ENCODE peak calls at places on chromosomes 1 and 21, in nine cellular contexts. W is endothelial cell, H is astrocyte of the cerebellum, Y is epithelial cell of proximal tubule, R is neural crest cell, C is GM13977, A is RWPE1, F is Caco-2, G is AG04450. S is an unnamed sample.

GRCh38 chr1:44832068-44832700 is 10.9 kb downstream of the PTCH2 start:
- DNase-seq in Y (no peak), C (no peak), W (no peak), A (no peak), F (no peak), R (no peak), H (no peak), G (no peak), S (no peak)

GRCh38 chr1:19799233-19799876 is 361 bp downstream of the TMCO4 start:
- DNase-seq in F (peak), Y (no peak), H (no peak), R (peak), A (peak), C (peak), G (no peak), W (peak), S (peak)

GRCh38 chr1:205805082-205805711 is 7.8 kb downstream of the SLC41A1 start:
- DNase-seq in Y (no peak), W (no peak), R (no peak), F (no peak), C (no peak), A (no peak), H (no peak), G (no peak), S (no peak)

GRCh38 chr1:182909578-182909977 is 43.4 kb downstream of the SHCBP1L start:
- DNase-seq in F (no peak), W (no peak), A (no peak), R (no peak), Y (no peak), C (no peak), H (no peak), G (no peak), S (no peak)

GRCh38 chr1:54287821-54288220 is 87.9 kb downstream of the MRPL37 start:
- DNase-seq in W (no peak), G (no peak), F (no peak), H (no peak), Y (no peak), A (no peak), C (no peak), R (no peak), S (no peak)

GRCh38 chr1:43448955-43449707 is 4.6 kb downstream of the HYI start:
- DNase-seq in F (no peak), W (no peak), Y (no peak), A (no peak), C (no peak), R (no peak), G (no peak), H (no peak), S (no peak)

GRCh38 chr1:117565745-117566455 is 39.9 kb upstream of the TENT5C start:
- DNase-seq in C (no peak), H (no peak), R (no peak), Y (no peak), W (no peak), F (no peak), G (no peak), A (no peak), S (no peak)

GRCh38 chr1:156489166-156489934 is 11.2 kb downstream of the MEF2D start:
- DNase-seq in W (no peak), Y (no peak), C (no peak), A (no peak), R (no peak), H (no peak), F (no peak), G (no peak), S (no peak)

GRCh38 chr21:16004121-16004520 is 274.3 kb downstream of the USP25 start:
- DNase-seq in H (no peak), A (no peak), G (no peak), W (no peak), C (no peak), F (no peak), R (no peak), Y (no peak), S (no peak)

GRCh38 chr1:211737115-211738035 is 62.0 kb upstream of the NEK2 start:
- DNase-seq in G (no peak), H (no peak), C (no peak), F (no peak), R (no peak), Y (no peak), A (no peak), W (no peak), S (no peak)

GRCh38 chr1:230176871-230177411 is 109.9 kb downstream of the GALNT2 start:
- DNase-seq in H (no peak), A (no peak), R (no peak), F (no peak), Y (no peak), C (no peak), W (no peak), G (no peak), S (no peak)

GRCh38 chr1:157004771-157005170 is 40.8 kb downstream of the ARHGEF11 start:
- DNase-seq in G (no peak), R (no peak), W (no peak), H (no peak), Y (no peak), F (no peak), A (no peak), C (no peak), S (no peak)

GRCh38 chr21:15121655-15122120 is 56.9 kb upstream of the NRIP1 start:
- DNase-seq in A (no peak), Y (peak), H (peak), G (peak), R (no peak), F (no peak), W (no peak), C (no peak), S (no peak)

GRCh38 chr21:8991968-8992621 is 1529.3 kb upstream of the TPTE start:
- DNase-seq in C (peak), H (no peak), R (no peak), F (no peak), G (no peak), A (no peak), W (peak), Y (no peak), S (no peak)

GRCh38 chr1:41380979-41381690 is 19.9 kb downstream of the FOXO6 start:
- DNase-seq in R (no peak), H (no peak), Y (no peak), F (no peak), G (no peak), C (no peak), A (peak), W (no peak), S (no peak)

GRCh38 chr1:41466146-41466545 is 18.3 kb downstream of the EDN2 start:
- DNase-seq in A (no peak), R (no peak), W (no peak), H (no peak), Y (no peak), G (no peak), F (peak), C (no peak), S (no peak)

GRCh38 chr1:222060247-222060851 is 318.5 kb upstream of the DUSP10 start:
- DNase-seq in H (no peak), Y (no peak), G (no peak), F (no peak), W (no peak), A (no peak), C (no peak), R (no peak), S (no peak)

GRCh38 chr1:230169454-230170152 is 102.6 kb downstream of the GALNT2 start:
- DNase-seq in R (no peak), G (no peak), A (no peak), W (no peak), H (no peak), F (no peak), C (peak), Y (no peak), S (no peak)

GRCh38 chr1:13469343-13469742 is 44.5 kb downstream of the LRRC38 start:
- DNase-seq in C (peak), F (no peak), H (no peak), Y (no peak), R (peak), W (peak), A (peak), G (no peak), S (no peak)

GRCh38 chr1:230680300-230681025 is 33.5 kb downstream of the AGT start:
- DNase-seq in R (no peak), G (no peak), F (no peak), W (no peak), C (no peak), H (no peak), Y (no peak), A (no peak), S (no peak)

GRCh38 chr1:9281907-9282306 is 10.8 kb upstream of the SPSB1 start:
- DNase-seq in R (no peak), H (no peak), W (no peak), A (no peak), C (no peak), Y (no peak), F (no peak), G (no peak), S (no peak)

GRCh38 chr1:91944087-91944486 is 5.1 kb upstream of the BRDT start:
- DNase-seq in R (no peak), Y (no peak), C (no peak), F (no peak), H (no peak), W (no peak), G (no peak), A (no peak), S (no peak)

GRCh38 chr1:153025797-153026196 is 5.2 kb upstream of the SPRR1B start:
- DNase-seq in H (no peak), R (no peak), G (no peak), Y (no peak), W (no peak), C (no peak), A (peak), F (no peak), S (no peak)

GRCh38 chr1:23159963-23160877 is 8.4 kb downstream of the LUZP1 start:
- DNase-seq in W (no peak), Y (no peak), A (no peak), F (no peak), R (no peak), G (no peak), H (no peak), C (no peak), S (no peak)

GRCh38 chr1:169745015-169745861 is 11.4 kb upstream of the SELE start:
- DNase-seq in R (no peak), Y (no peak), W (no peak), A (no peak), F (no peak), C (no peak), G (no peak), H (peak), S (no peak)

GRCh38 chr1:228372183-228373003 is 34.2 kb downstream of the TRIM11 start:
- DNase-seq in A (no peak), H (no peak), F (peak), W (no peak), R (no peak), C (no peak), G (no peak), Y (no peak), S (no peak)

GRCh38 chr1:36089393-36090121 is 865 bp downstream of the ADPRS start:
- DNase-seq in C (no peak), H (peak), W (no peak), A (peak), F (no peak), G (peak), Y (no peak), R (no peak), S (no peak)

GRCh38 chr1:238960071-238960470 is 426.3 kb upstream of the CHRM3 start:
- DNase-seq in R (no peak), H (peak), F (no peak), A (peak), C (no peak), Y (no peak), W (no peak), G (no peak), S (no peak)

GRCh38 chr21:41991659-41992058 is 18.5 kb downstream of the ZBTB21 start:
- DNase-seq in H (no peak), Y (no peak), R (no peak), G (no peak), C (no peak), W (no peak), F (no peak), A (no peak), S (no peak)
- TF ChIP-seq CTCF in H (no peak), Y (no peak), R (no peak), G (no peak), C (no peak), W (no peak), F (no peak), A (no peak), S (no peak)

GRCh38 chr1:164635784-164636729 is 77.1 kb downstream of the PBX1 start:
- DNase-seq in C (no peak), A (no peak), H (no peak), F (no peak), Y (no peak), W (no peak), G (no peak), R (no peak), S (no peak)
- TF ChIP-seq CTCF in C (no peak), A (no peak), H (no peak), F (no peak), Y (no peak), W (no peak), G (no peak), R (no peak), S (no peak)

DNA sequence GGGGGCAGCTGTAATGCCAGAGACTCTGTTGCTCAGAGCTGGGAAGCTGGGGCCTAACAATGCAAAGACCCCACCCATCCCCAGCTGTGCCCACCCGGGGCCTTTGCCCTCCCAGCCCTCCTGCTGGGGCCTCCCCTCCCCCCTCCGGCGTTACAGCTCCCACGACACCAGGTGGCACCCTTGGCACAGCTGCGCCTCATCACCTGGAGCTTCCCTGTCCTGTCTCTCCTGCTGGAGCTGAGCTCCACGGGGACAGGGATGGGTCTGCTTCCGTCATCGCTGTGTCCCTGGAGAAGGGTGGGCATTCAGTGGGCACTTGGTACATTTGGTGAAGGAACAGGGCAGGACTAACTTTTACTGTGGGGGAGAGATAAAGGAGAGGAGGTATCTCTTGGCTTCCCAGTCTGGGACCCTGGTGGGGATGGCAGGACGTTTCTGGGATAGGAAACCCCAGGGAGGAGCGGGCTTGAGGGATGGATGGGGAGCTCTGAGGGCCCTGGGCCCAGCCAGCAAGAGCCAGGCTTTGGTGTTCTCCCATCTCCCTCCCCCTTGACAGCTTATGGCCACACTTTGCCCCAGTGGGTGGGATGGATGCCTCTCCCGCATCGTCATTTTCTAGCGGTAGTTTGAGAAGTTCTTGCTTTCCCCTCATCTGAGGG is 453.2 kb downstream of the PTPRU start:
- DNase-seq in Y (no peak), R (no peak), H (no peak), G (no peak), W (no peak), F (no peak), A (no peak), C (no peak), S (no peak)
- TF ChIP-seq CTCF in Y (peak), R (no peak), H (no peak), G (no peak), W (no peak), F (no peak), A (no peak), C (peak), S (no peak)

GRCh38 chr1:99003911-99004269 is 771 bp downstream of the PLPPR5 start:
- DNase-seq in Y (no peak), W (no peak), H (no peak), C (no peak), F (no peak), A (no peak), G (no peak), R (peak), S (no peak)

GRCh38 chr1:99005537-99005942 is 879 bp upstream of the PLPPR5 start:
- DNase-seq in R (no peak), G (no peak), C (no peak), W (peak), H (no peak), F (no peak), Y (no peak), A (no peak), S (no peak)

GRCh38 chr1:99007366-99007765 is 2.7 kb upstream of the PLPPR5 start:
- DNase-seq in A (no peak), F (no peak), C (no peak), R (no peak), W (no peak), Y (no peak), G (no peak), H (no peak), S (no peak)

GRCh38 chr1:99005142-99005491 is 456 bp upstream of the PLPPR5 start:
- DNase-seq in C (no peak), W (peak), A (no peak), F (no peak), R (peak), Y (no peak), H (no peak), G (no peak), S (no peak)

DNA sequence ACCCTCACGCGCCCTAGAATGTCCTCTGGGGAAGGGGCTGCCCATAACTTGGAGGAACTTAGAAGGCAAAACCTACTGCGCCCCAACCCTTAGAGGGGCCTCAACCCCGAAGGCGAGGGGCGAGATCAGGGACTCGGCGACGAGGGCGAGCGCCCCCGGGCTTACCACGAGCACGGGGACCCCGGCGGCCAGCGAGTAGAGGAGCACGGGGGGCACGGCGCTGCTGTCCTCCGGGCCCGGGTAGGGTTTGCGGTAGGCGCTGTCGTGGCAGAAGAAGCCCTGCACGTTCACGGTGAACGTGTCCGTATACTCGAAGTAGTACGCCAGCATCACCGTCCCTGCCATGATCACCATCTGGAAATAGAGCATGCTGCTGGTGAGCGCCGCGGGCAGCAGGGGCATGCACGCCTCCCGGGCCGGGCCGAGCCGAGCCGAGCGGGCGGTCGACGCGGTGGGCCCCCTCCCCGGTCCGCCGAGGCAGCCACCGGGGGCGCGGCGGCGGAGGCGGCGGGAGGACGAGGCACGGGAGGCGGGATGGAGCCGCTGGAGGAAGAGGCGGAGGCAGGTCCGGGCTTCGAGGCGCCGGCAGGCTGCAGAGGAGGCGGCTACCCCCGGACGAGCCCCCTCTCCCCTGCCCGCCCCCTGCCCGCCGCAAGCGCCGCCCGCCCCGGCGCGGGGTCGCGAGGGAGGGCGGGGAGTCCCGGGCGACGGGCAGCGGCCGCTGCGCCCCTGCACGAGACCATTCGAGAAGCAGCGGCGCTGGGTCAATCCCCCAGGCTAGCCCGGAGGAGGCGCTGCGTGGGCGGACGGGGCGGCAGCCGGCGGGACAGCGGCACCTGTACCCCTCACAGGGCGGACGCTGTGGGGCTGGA is at the start of gene PLPPR5:
- DNase-seq in C (peak), A (peak), W (peak), R (peak), F (no peak), Y (no peak), H (no peak), G (no peak), S (no peak)
- TF ChIP-seq CTCF in C (no peak), A (no peak), W (peak), R (no peak), F (no peak), Y (no peak), H (no peak), G (no peak), S (peak)

GRCh38 chr21:45615145-45615711 is 28.3 kb upstream of the PCBP3 start:
- DNase-seq in C (peak), R (no peak), G (no peak), F (peak), W (no peak), Y (no peak), A (no peak), H (no peak), S (no peak)
- TF ChIP-seq CTCF in C (no peak), R (no peak), G (no peak), F (no peak), W (no peak), Y (no peak), A (no peak), H (no peak), S (no peak)

GRCh38 chr1:246261641-246262040 is 245.4 kb downstream of the SMYD3 start:
- DNase-seq in W (no peak), H (no peak), Y (no peak), A (no peak), C (no peak), G (no peak), R (no peak), F (no peak), S (no peak)
- TF ChIP-seq CTCF in W (no peak), H (peak), Y (peak), A (peak), C (no peak), G (peak), R (no peak), F (peak), S (peak)

GRCh38 chr1:245348626-245349025 is 193.8 kb downstream of the KIF26B start:
- DNase-seq in H (no peak), G (no peak), F (no peak), W (no peak), R (no peak), C (no peak), A (no peak), Y (no peak), S (no peak)

GRCh38 chr1:245341738-245342137 is 187.0 kb downstream of the KIF26B start:
- DNase-seq in G (no peak), W (no peak), A (no peak), Y (no peak), F (no peak), C (no peak), H (no peak), R (no peak), S (no peak)

DNA sequence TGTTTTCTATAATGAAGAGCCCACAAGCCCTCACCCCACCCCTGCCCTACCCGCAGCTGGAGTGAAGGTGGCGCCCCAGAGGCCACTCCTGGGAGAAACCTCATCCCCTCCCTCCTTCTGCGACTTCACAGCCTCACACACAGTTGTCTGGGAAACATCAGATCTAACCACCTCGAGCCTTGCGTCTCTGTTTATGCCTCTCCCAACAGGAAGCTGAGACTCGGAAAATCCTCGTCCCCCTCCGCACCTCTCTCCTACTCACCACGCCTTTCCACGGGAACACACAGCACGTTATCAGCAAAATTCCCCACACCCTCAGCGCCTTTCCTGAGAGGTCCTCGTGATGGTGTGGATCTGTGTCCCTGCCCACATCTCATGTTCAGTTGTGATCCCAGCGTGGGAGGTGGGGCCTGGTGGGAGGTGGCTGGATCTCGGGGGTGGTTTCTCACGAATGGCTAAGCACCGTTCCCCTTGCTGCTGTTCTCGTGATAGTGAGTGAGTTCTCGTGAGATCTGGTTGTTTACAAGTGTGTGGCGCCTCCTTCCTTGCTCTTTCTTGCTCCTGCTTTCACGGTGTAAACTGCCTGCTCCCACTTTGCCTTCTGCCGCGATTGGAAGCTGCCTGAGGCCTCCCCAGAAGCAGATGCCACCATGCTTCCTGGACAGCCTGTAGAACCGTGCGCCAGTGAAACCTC is 190.6 kb downstream of the KIF26B start:
- DNase-seq in H (no peak), Y (no peak), A (no peak), F (no peak), G (no peak), C (no peak), R (no peak), W (no peak), S (no peak)
- TF ChIP-seq CTCF in H (no peak), Y (peak), A (no peak), F (no peak), G (no peak), C (no peak), R (no peak), W (no peak), S (no peak)

GRCh38 chr1:26327956-26328362 is 10.2 kb downstream of the CD52 start:
- DNase-seq in C (no peak), R (no peak), F (no peak), H (no peak), Y (no peak), A (peak), G (no peak), W (no peak), S (no peak)
- TF ChIP-seq CTCF in C (no peak), R (no peak), F (no peak), H (no peak), Y (no peak), A (no peak), G (no peak), W (no peak), S (no peak)

S was measured in AG09319.